ENCODE peak calls at places on chromosome 21, in five cellular contexts. One of them, this sample, is unnamed.

GRCh38 chr21:43667191-43667904 is 8.0 kb downstream of the RRP1B start:
- DNase-seq in NCI-H1436 treated with DMSO at 0.1 percent for 48 hours: no peak
- DNase-seq in omental fat pad: no peak
- DNase-seq in T-helper 2 cell: no peak
- DNase-seq in stimulated activated CD8-positive, alpha-beta memory T cell treated with anti-CD3 and anti-CD28 coated beads, Interleukin-15, amount 100 ng/mL, for 4 hours: no peak
- DNase-seq in this sample: no peak

GRCh38 chr21:17818158-17819113 is 720 bp downstream of the C21orf91 start:
- DNase-seq in NCI-H1436 treated with DMSO at 0.1 percent for 48 hours: no peak
- DNase-seq in omental fat pad: no peak
- DNase-seq in T-helper 2 cell: peak
- DNase-seq in stimulated activated CD8-positive, alpha-beta memory T cell treated with anti-CD3 and anti-CD28 coated beads, Interleukin-15, amount 100 ng/mL, for 4 hours: peak
- DNase-seq in this sample: peak

GRCh38 chr21:43690346-43690745 is 28.6 kb upstream of the PDXK start:
- DNase-seq in NCI-H1436 treated with DMSO at 0.1 percent for 48 hours: no peak
- DNase-seq in omental fat pad: no peak
- DNase-seq in T-helper 2 cell: no peak
- DNase-seq in stimulated activated CD8-positive, alpha-beta memory T cell treated with anti-CD3 and anti-CD28 coated beads, Interleukin-15, amount 100 ng/mL, for 4 hours: no peak
- DNase-seq in this sample: no peak

GRCh38 chr21:42575111-42575510 is 61.5 kb downstream of the SLC37A1 start:
- DNase-seq in NCI-H1436 treated with DMSO at 0.1 percent for 48 hours: no peak
- DNase-seq in omental fat pad: no peak
- DNase-seq in T-helper 2 cell: no peak
- DNase-seq in stimulated activated CD8-positive, alpha-beta memory T cell treated with anti-CD3 and anti-CD28 coated beads, Interleukin-15, amount 100 ng/mL, for 4 hours: no peak
- DNase-seq in this sample: no peak

GRCh38 chr21:29526545-29526944 is 227.8 kb downstream of the BACH1 start:
- DNase-seq in NCI-H1436 treated with DMSO at 0.1 percent for 48 hours: no peak
- DNase-seq in omental fat pad: no peak
- DNase-seq in T-helper 2 cell: no peak
- DNase-seq in stimulated activated CD8-positive, alpha-beta memory T cell treated with anti-CD3 and anti-CD28 coated beads, Interleukin-15, amount 100 ng/mL, for 4 hours: no peak
- DNase-seq in this sample: no peak

GRCh38 chr21:45994738-45995685 is 13.4 kb downstream of the COL6A1 start:
- DNase-seq in NCI-H1436 treated with DMSO at 0.1 percent for 48 hours: no peak
- DNase-seq in omental fat pad: peak
- DNase-seq in T-helper 2 cell: no peak
- DNase-seq in stimulated activated CD8-positive, alpha-beta memory T cell treated with anti-CD3 and anti-CD28 coated beads, Interleukin-15, amount 100 ng/mL, for 4 hours: no peak
- DNase-seq in this sample: no peak

GRCh38 chr21:44846485-44847260 is 26.8 kb downstream of the PTTG1IP start:
- DNase-seq in NCI-H1436 treated with DMSO at 0.1 percent for 48 hours: no peak
- DNase-seq in omental fat pad: no peak
- DNase-seq in T-helper 2 cell: no peak
- DNase-seq in stimulated activated CD8-positive, alpha-beta memory T cell treated with anti-CD3 and anti-CD28 coated beads, Interleukin-15, amount 100 ng/mL, for 4 hours: no peak
- DNase-seq in this sample: peak

GRCh38 chr21:45632165-45632896 is 11.2 kb upstream of the PCBP3 start:
- DNase-seq in NCI-H1436 treated with DMSO at 0.1 percent for 48 hours: no peak
- DNase-seq in omental fat pad: no peak
- DNase-seq in T-helper 2 cell: no peak
- DNase-seq in stimulated activated CD8-positive, alpha-beta memory T cell treated with anti-CD3 and anti-CD28 coated beads, Interleukin-15, amount 100 ng/mL, for 4 hours: no peak
- DNase-seq in this sample: no peak

GRCh38 chr21:7951854-7952519 is 2569.4 kb upstream of the TPTE start:
- DNase-seq in NCI-H1436 treated with DMSO at 0.1 percent for 48 hours: no peak
- DNase-seq in omental fat pad: no peak
- DNase-seq in T-helper 2 cell: no peak
- DNase-seq in stimulated activated CD8-positive, alpha-beta memory T cell treated with anti-CD3 and anti-CD28 coated beads, Interleukin-15, amount 100 ng/mL, for 4 hours: no peak
- DNase-seq in this sample: no peak

This sample was measured in T-helper 1 cell.